ENCODE peak calls at places on chromosome 12, in four cellular contexts. V, L, F and X are unnamed samples.
A peak's percentile ranks its signal among the peaks of the same experiment; 100 is the strongest.

GRCh38 chr12:66288121-66288520 is 14.2 kb upstream of the HELB start:
- DNase-seq in V (no peak), F (no peak), L (no peak), X (no peak)

GRCh38 chr12:48342980-48343379 is 7.7 kb downstream of the ZNF641 start:
- DNase-seq in V (no peak), F (no peak), L (no peak), X (no peak)

GRCh38 chr12:89138048-89138852 is 214.1 kb downstream of the DUSP6 start:
- DNase-seq in F (no peak), L (no peak), V (no peak), X (no peak)

GRCh38 chr12:101670007-101670671 is 27.3 kb upstream of the CHPT1 start:
- DNase-seq in F (no peak), L (no peak), V (peak; percentile 52), X (peak; percentile 12)

GRCh38 chr12:8993827-8994226 is 4.5 kb downstream of the KLRG1 start:
- DNase-seq in F (no peak), L (no peak), V (no peak), X (no peak)

GRCh38 chr12:105927553-105927952 is 211.2 kb downstream of the NUAK1 start:
- DNase-seq in L (no peak), F (no peak), V (no peak), X (no peak)

GRCh38 chr12:92408072-92408900 is 262.6 kb upstream of the BTG1 start:
- DNase-seq in V (peak; percentile 52), L (no peak), F (peak; percentile 39), X (no peak)

GRCh38 chr12:7638064-7638763 is 27.5 kb downstream of the APOBEC1 start:
- DNase-seq in V (no peak), F (no peak), L (no peak), X (no peak)

GRCh38 chr12:29149691-29150382 is 759 bp downstream of the FAR2 start:
- DNase-seq in L (no peak), V (no peak), F (no peak), X (no peak)

GRCh38 chr12:132264086-132265010 is 65.0 kb downstream of the GALNT9 start:
- DNase-seq in L (no peak), F (no peak), V (no peak), X (no peak)

GRCh38 chr12:130011611-130012385 is 108.0 kb upstream of the TMEM132D start:
- DNase-seq in L (no peak), F (no peak), V (no peak), X (no peak)